ENCODE peak calls at places on chromosomes 7 and 10, in eight cellular contexts. N is bronchial epithelial cell; T is lung; B is T-helper 1 cell; D is neural crest cell; Y is A549; J is activated CD8-positive, alpha-beta memory T cell treated with anti-CD3 and anti-CD28 coated beads for 24 hours; A is activated T-cell treated with anti-CD3 and anti-CD28 coated beads for 1 hour. W is an unnamed sample.

GRCh38 chr10:87771871-87772500 is 46.0 kb downstream of the ATAD1 start:
- DNase-seq in N (peak), T (no peak), B (no peak), D (no peak), Y (peak), J (no peak), A (no peak), W (peak)

GRCh38 chr10:12869427-12869826 is 132.1 kb downstream of the CCDC3 start:
- DNase-seq in N (peak), T (no peak), B (no peak), D (no peak), Y (no peak), J (no peak), A (no peak), W (no peak)

GRCh38 chr10:123327450-123327849 is 173.2 kb downstream of the BUB3 start:
- DNase-seq in N (no peak), T (no peak), B (no peak), D (no peak), Y (no peak), J (no peak), A (no peak), W (no peak)

GRCh38 chr10:17196573-17196972 is 4.9 kb downstream of the TRDMT1 start:
- DNase-seq in N (no peak), T (no peak), B (no peak), D (no peak), Y (no peak), J (no peak), A (no peak), W (no peak)

GRCh38 chr7:106276513-106276912 is 8.3 kb downstream of the NAMPT start:
- DNase-seq in N (no peak), T (no peak), B (no peak), D (no peak), Y (no peak), J (no peak), A (no peak), W (no peak)

GRCh38 chr7:11698273-11698930 is 133.6 kb downstream of the THSD7A start:
- DNase-seq in N (no peak), T (no peak), B (no peak), D (no peak), Y (no peak), J (no peak), A (no peak), W (no peak)

GRCh38 chr7:122676466-122676865 is 22.5 kb downstream of the RNF133 start:
- DNase-seq in N (no peak), T (no peak), B (no peak), D (no peak), Y (no peak), J (no peak), A (no peak), W (no peak)

GRCh38 chr7:26197153-26198115 is 3.1 kb downstream of the HNRNPA2B1 start:
- DNase-seq in N (no peak), T (no peak), B (no peak), D (no peak), Y (no peak), J (no peak), A (no peak), W (no peak)

GRCh38 chr10:80900661-80901060 is 363.0 kb downstream of the SH2D4B start:
- DNase-seq in N (peak), T (no peak), B (no peak), D (no peak), Y (no peak), J (no peak), A (no peak), W (no peak)

GRCh38 chr10:103544657-103545310 is 51.3 kb downstream of the NEURL1 start:
- DNase-seq in N (no peak), T (no peak), B (no peak), D (no peak), Y (no peak), J (no peak), A (no peak), W (no peak)

GRCh38 chr7:141074162-141074989 is 512 bp downstream of the TMEM178B start:
- DNase-seq in N (no peak), T (no peak), B (no peak), D (peak), Y (peak), J (peak), A (no peak), W (peak)

GRCh38 chr10:98517672-98518071 is 70.9 kb upstream of the HPS1 start:
- DNase-seq in N (no peak), T (no peak), B (no peak), D (no peak), Y (no peak), J (no peak), A (no peak), W (no peak)

GRCh38 chr10:110577056-110577455 is 9.6 kb downstream of the SMC3 start:
- DNase-seq in N (no peak), T (no peak), B (no peak), D (no peak), Y (no peak), J (no peak), A (no peak), W (no peak)

GRCh38 chr10:111373696-111374095 is 296.9 kb downstream of the ADRA2A start:
- DNase-seq in N (no peak), T (no peak), B (no peak), D (no peak), Y (no peak), J (no peak), A (no peak), W (no peak)

GRCh38 chr7:79245623-79246249 is 207.7 kb downstream of the MAGI2 start:
- DNase-seq in N (peak), T (no peak), B (no peak), D (no peak), Y (no peak), J (no peak), A (no peak), W (no peak)

GRCh38 chr10:95273393-95274312 is 17.1 kb downstream of the PDLIM1 start:
- DNase-seq in N (peak), T (no peak), B (no peak), D (no peak), Y (peak), J (no peak), A (no peak), W (peak)

GRCh38 chr7:155392726-155393570 is 65.0 kb upstream of the EN2 start:
- DNase-seq in N (peak), T (no peak), B (no peak), D (no peak), Y (peak), J (no peak), A (no peak), W (no peak)

GRCh38 chr10:96512997-96513685 is 585 bp downstream of the TLL2 start:
- DNase-seq in N (no peak), T (no peak), B (no peak), D (peak), Y (no peak), J (no peak), A (no peak), W (peak)

GRCh38 chr7:43671520-43671919 is 57.8 kb downstream of the COA1 start:
- DNase-seq in N (no peak), T (no peak), B (no peak), D (no peak), Y (no peak), J (no peak), A (no peak), W (no peak)

GRCh38 chr7:37031571-37032257 is 307.4 kb upstream of the AOAH start:
- DNase-seq in N (peak), T (peak), B (no peak), D (no peak), Y (peak), J (peak), A (peak), W (peak)

GRCh38 chr7:94043299-94043698 is 39.1 kb upstream of the BET1 start:
- DNase-seq in N (peak), T (no peak), B (no peak), D (no peak), Y (no peak), J (no peak), A (no peak), W (peak)

GRCh38 chr10:100008708-100009282 is 952 bp downstream of the DNMBP start:
- DNase-seq in N (peak), T (no peak), B (no peak), D (no peak), Y (no peak), J (no peak), A (no peak), W (no peak)

GRCh38 chr7:142569851-142570250 is 179.4 kb upstream of the PRSS1 start:
- DNase-seq in N (no peak), T (no peak), B (no peak), D (no peak), Y (no peak), J (no peak), A (no peak), W (no peak)

GRCh38 chr10:78643513-78643912 is 425.3 kb upstream of the ZMIZ1 start:
- DNase-seq in N (no peak), T (no peak), B (no peak), D (no peak), Y (no peak), J (no peak), A (no peak), W (no peak)

GRCh38 chr10:49646256-49646870 is 32.5 kb downstream of the CHAT start:
- DNase-seq in N (no peak), T (no peak), B (no peak), D (no peak), Y (no peak), J (peak), A (no peak), W (no peak)

GRCh38 chr7:44061645-44062179 is 3.7 kb downstream of the PGAM2 start:
- DNase-seq in N (no peak), T (no peak), B (no peak), D (no peak), Y (no peak), J (no peak), A (no peak), W (no peak)

GRCh38 chr10:128751284-128751683 is 625.1 kb upstream of the MKI67 start:
- DNase-seq in N (no peak), T (peak), B (no peak), D (no peak), Y (peak), J (no peak), A (no peak), W (peak)

GRCh38 chr7:98755138-98755898 is 114.5 kb downstream of the TMEM130 start:
- DNase-seq in N (no peak), T (no peak), B (no peak), D (no peak), Y (no peak), J (no peak), A (no peak), W (no peak)

GRCh38 chr7:23467731-23468720 is 2.3 kb downstream of the IGF2BP3 start:
- DNase-seq in N (no peak), T (no peak), B (no peak), D (peak), Y (peak), J (peak), A (no peak), W (peak)

GRCh38 chr7:18685961-18686360 is 190.4 kb downstream of the HDAC9 start:
- DNase-seq in N (peak), T (no peak), B (no peak), D (no peak), Y (no peak), J (no peak), A (no peak), W (peak)

W was measured in RPMI7951.